ENCODE peak calls at places on chromosomes 3 and 15, in five cellular contexts. A is fibroblast of lung, T is adrenal gland, D is AG09309, V is neural progenitor cell. M is an unnamed sample.

GRCh38 chr3:43770426-43771103 is 79.8 kb downstream of the ABHD5 start:
- DNase-seq in T (peak), A (peak), D (no peak), V (no peak), M (peak)

GRCh38 chr15:27271258-27271657 is 300.3 kb downstream of the GABRG3 start:
- DNase-seq in D (no peak), T (no peak), V (no peak), A (no peak), M (no peak)

GRCh38 chr15:92322566-92323355 is 70.9 kb upstream of the ST8SIA2 start:
- DNase-seq in A (no peak), V (no peak), T (no peak), D (no peak), M (no peak)

GRCh38 chr3:14550651-14551611 is 10.8 kb upstream of the GRIP2 start:
- DNase-seq in D (no peak), V (peak), A (peak), T (no peak), M (no peak)

GRCh38 chr3:11724615-11725339 is 81.1 kb upstream of the VGLL4 start:
- DNase-seq in V (no peak), A (no peak), D (no peak), T (no peak), M (no peak)

GRCh38 chr3:39146611-39147373 is 6.6 kb downstream of the CSRNP1 start:
- DNase-seq in T (peak), A (peak), D (peak), V (no peak), M (peak)

GRCh38 chr15:36755341-36755740 is 175.9 kb downstream of the CDIN1 start:
- DNase-seq in A (no peak), D (no peak), T (no peak), V (no peak), M (no peak)

GRCh38 chr15:75233504-75234190 is 24.5 kb upstream of the GOLGA6C start:
- DNase-seq in D (no peak), T (no peak), A (no peak), V (no peak), M (no peak)

GRCh38 chr3:129238945-129239705 is 10.3 kb upstream of the COPG1 start:
- DNase-seq in A (peak), V (no peak), D (peak), T (no peak), M (peak)

GRCh38 chr15:40274350-40275274 is 8.3 kb downstream of the ANKRD63 start:
- DNase-seq in T (peak), V (peak), D (peak), A (peak), M (peak)

GRCh38 chr3:159872374-159873109 is 116.1 kb upstream of the IL12A start:
- DNase-seq in A (peak), V (no peak), D (peak), T (no peak), M (peak)

GRCh38 chr15:88376574-88377174 is 90.5 kb downstream of the MRPL46 start:
- DNase-seq in V (no peak), A (peak), T (no peak), D (peak), M (no peak)

GRCh38 chr3:185332026-185332735 is 30.8 kb upstream of the MAP3K13 start:
- DNase-seq in V (no peak), A (peak), T (no peak), D (peak), M (peak)

GRCh38 chr15:77179541-77179998 is 108.7 kb upstream of the TSPAN3 start:
- DNase-seq in T (no peak), A (no peak), V (no peak), D (no peak), M (no peak)

GRCh38 chr3:108099203-108099602 is 8.4 kb upstream of the CD47 start:
- DNase-seq in V (peak), A (peak), T (no peak), D (no peak), M (no peak)

GRCh38 chr15:99343208-99343607 is 91.9 kb downstream of the LRRC28 start:
- DNase-seq in V (no peak), T (no peak), D (no peak), A (no peak), M (no peak)

GRCh38 chr3:194276768-194277546 is 74.2 kb downstream of the CPN2 start:
- DNase-seq in V (no peak), D (no peak), A (peak), T (peak), M (no peak)

GRCh38 chr3:63910873-63911272 is 1.3 kb downstream of the SCAANT1 start:
- DNase-seq in T (no peak), D (no peak), A (peak), V (no peak), M (peak)

GRCh38 chr3:194315965-194316361 is 35.2 kb downstream of the CPN2 start:
- DNase-seq in D (no peak), A (peak), V (no peak), T (no peak), M (no peak)

GRCh38 chr3:17810759-17811158 is 68.3 kb upstream of the TBC1D5 start:
- DNase-seq in V (no peak), D (peak), T (no peak), A (peak), M (peak)

GRCh38 chr15:60530653-60531052 is 51.7 kb upstream of the ICE2 start:
- DNase-seq in T (no peak), D (no peak), A (no peak), V (no peak), M (no peak)

GRCh38 chr15:69760263-69760855 is 307.7 kb downstream of the RPLP1 start:
- DNase-seq in A (peak), D (peak), V (no peak), T (no peak), M (peak)

GRCh38 chr15:98142584-98142983 is 182.1 kb downstream of the ARRDC4 start:
- DNase-seq in D (no peak), A (no peak), V (peak), T (no peak), M (no peak)

GRCh38 chr15:48802867-48803266 is 8.0 kb downstream of the CEP152 start:
- DNase-seq in D (peak), T (no peak), V (no peak), A (peak), M (peak)

GRCh38 chr15:88658070-88658965 is 19.5 kb downstream of the ISG20 start:
- DNase-seq in T (no peak), V (no peak), A (no peak), D (no peak), M (no peak)

GRCh38 chr15:100292010-100292409 is 49.8 kb downstream of the ADAMTS17 start:
- DNase-seq in D (no peak), V (no peak), A (no peak), T (no peak), M (no peak)

GRCh38 chr15:51841401-51842040 is 12.1 kb downstream of the TMOD3 start:
- DNase-seq in T (no peak), A (no peak), D (no peak), V (no peak), M (no peak)

GRCh38 chr3:56347219-56347871 is 120.9 kb downstream of the ERC2 start:
- DNase-seq in D (no peak), V (peak), A (no peak), T (no peak), M (no peak)

GRCh38 chr15:87142096-87142495 is 1062.4 kb downstream of the AGBL1 start:
- DNase-seq in V (no peak), D (no peak), A (peak), T (no peak), M (no peak)

GRCh38 chr15:81098349-81098748 is 35.7 kb upstream of the CFAP161 start:
- DNase-seq in D (no peak), A (no peak), V (no peak), T (no peak), M (no peak)

GRCh38 chr3:149114458-149114857 is 15.0 kb upstream of the HPS3 start:
- DNase-seq in A (peak), D (no peak), V (no peak), T (no peak), M (no peak)

GRCh38 chr3:134600685-134601502 is 49.9 kb downstream of the KY start:
- DNase-seq in V (peak), A (peak), D (peak), T (peak), M (peak)

GRCh38 chr3:179348325-179349013 is 960 bp downstream of the MFN1 start:
- DNase-seq in V (peak), T (no peak), D (no peak), A (no peak), M (no peak)

GRCh38 chr3:107208100-107208499 is 169.1 kb upstream of the CCDC54 start:
- DNase-seq in D (peak), T (peak), V (peak), A (peak), M (peak)

GRCh38 chr3:12195231-12195630 is 36.5 kb upstream of the TIMP4 start:
- DNase-seq in T (no peak), D (no peak), A (peak), V (no peak), M (no peak)

GRCh38 chr3:43766672-43767465 is 76.1 kb downstream of the ABHD5 start:
- DNase-seq in T (no peak), V (no peak), D (no peak), A (peak), M (peak)

GRCh38 chr15:73239564-73240208 is 129.1 kb downstream of the HCN4 start:
- DNase-seq in V (peak), A (no peak), D (no peak), T (no peak), M (peak)
- TF ChIP-seq CTCF in V (peak), A (peak), D (peak), T (no peak), M (peak)

GRCh38 chr3:2098398-2099027 is at the start of gene CNTN4:
- DNase-seq in V (peak), D (no peak), A (no peak), T (peak), M (no peak)

GRCh38 chr3:2097641-2098191 is 950 bp upstream of the CNTN4 start:
- DNase-seq in V (peak), D (no peak), T (no peak), A (no peak), M (no peak)

GRCh38 chr3:2099028-2099671 is 484 bp downstream of the CNTN4 start:
- DNase-seq in A (no peak), T (no peak), D (no peak), V (peak), M (no peak)

GRCh38 chr3:2096196-2096595 is 2.5 kb upstream of the CNTN4 start:
- DNase-seq in A (no peak), T (no peak), V (peak), D (no peak), M (no peak)

DNA sequence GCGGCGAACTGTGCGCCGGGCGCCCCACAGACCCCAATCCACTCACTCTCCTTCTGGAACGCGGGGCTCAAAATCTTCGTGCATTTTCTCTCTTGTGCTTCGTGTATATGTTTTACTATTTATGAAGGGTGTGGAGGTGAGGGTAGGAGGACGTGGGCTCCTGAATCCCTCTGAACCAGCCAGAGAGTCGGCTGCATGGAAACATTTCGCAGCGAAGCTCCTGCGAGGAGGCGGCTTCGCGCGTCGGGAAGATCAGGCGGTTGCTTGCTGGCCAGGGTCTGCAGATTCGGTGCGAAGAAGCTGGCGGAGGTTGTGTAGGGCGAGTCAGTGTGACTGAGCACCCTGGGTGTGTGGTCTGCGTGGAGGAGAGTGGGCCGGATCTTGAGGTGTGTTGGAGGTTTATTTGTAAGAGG is 1.1 kb downstream of the CNTN4 start:
- DNase-seq in D (no peak), V (peak), T (no peak), A (no peak), M (no peak)
- H3K4me3 ChIP-seq in D (no peak), V (peak), T (peak), A (no peak), M (no peak)

DNA sequence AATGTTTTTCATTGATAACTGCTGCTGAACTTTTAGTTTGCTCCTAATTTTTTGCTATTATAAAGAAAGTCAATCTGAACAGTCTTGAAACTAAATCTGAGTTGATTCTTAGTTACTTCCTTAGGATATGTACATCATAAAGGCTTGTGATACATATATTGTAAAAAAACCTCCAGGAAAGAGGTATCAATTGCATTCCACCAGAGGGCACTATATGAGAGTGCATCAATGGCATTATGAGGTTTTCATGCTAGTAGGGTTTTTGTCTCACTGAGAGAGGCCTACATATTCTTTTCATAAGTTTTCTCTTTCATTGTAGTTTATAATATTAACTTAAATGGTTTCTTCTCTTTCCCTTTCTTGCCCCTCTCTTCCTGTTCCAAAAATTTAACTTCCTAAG is 46.9 kb downstream of the PIK3R4 start:
- DNase-seq in V (peak), D (no peak), A (no peak), T (no peak), M (peak)
- TF ChIP-seq CTCF in V (peak), D (peak), A (peak), T (no peak), M (peak)

GRCh38 chr3:25782636-25782937 is 656 bp downstream of the NGLY1 start:
- DNase-seq in V (no peak), D (no peak), A (no peak), T (no peak), M (no peak)

GRCh38 chr3:25781145-25781757 is 2.0 kb downstream of the NGLY1 start:
- DNase-seq in V (no peak), D (no peak), T (no peak), A (no peak), M (no peak)

GRCh38 chr3:25781758-25782594 is 1.3 kb downstream of the NGLY1 start:
- DNase-seq in A (no peak), V (peak), T (no peak), D (no peak), M (no peak)

GRCh38 chr3:25782938-25783660 is at the start of gene NGLY1:
- DNase-seq in V (peak), D (peak), A (peak), T (peak), M (peak)

GRCh38 chr3:25780618-25781017 is 2.6 kb downstream of the NGLY1 start:
- DNase-seq in D (no peak), V (no peak), T (no peak), A (no peak), M (no peak)
- H3K4me3 ChIP-seq in D (no peak), V (no peak), T (no peak), A (no peak), M (no peak)

DNA sequence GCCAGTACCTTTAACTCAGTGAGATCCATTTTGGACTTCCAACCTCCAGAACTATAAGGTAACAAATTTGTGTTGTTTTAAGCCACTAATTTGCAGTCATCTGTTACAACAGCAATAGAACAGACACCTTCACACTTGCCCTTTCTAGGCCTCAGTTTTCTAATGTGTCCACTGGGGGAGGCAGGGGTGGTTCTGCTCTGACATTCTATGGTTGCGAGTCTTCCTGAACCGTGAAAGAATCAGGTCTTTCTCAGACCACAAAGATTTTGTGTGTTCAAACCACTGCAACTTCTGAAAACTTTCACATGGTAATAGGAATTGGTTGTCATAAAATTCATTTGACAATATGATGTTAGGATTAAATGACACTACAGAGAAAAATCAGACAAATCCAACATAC is 26.8 kb upstream of the CSTA start:
- DNase-seq in T (no peak), A (no peak), V (no peak), D (no peak), M (no peak)
- TF ChIP-seq CTCF in T (no peak), A (no peak), V (no peak), D (no peak), M (no peak)

DNA sequence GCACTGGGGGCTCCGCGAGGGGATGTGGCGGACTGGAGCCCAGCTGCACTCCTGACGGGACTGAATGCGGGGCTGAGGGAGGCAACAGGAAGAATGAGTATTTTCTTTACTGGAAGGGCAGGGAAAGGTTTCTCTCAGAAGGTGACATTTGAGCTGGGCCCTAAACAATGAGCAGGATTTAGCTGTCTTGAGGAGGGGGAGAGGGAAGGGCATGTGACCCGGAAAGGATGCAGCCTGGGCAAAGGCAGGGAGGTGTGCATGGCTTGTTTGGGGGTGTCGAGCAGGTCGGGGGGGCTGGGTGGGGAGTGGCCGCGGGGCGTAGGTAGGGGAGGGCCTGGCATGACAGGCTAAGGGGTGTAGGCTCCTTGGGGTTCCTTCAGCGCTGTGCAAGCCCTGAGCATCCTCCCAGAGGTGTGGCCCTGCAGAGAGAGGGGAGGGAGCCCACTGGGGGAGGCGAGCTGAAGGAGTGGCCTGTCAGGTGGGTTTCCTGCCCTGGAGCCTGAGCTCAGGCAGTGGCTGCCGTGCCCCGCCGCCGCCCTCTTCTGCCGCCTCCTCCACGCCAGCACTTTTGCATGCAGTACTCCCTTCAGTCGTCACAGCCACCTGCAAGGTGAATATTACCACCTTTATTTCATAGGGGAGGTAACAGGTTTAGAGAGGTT is 17.2 kb upstream of the ANKDD1A start:
- DNase-seq in D (no peak), A (no peak), T (no peak), V (peak), M (no peak)
- H3K4me3 ChIP-seq in D (no peak), A (peak), T (peak), V (peak), M (no peak)

GRCh38 chr3:125050486-125051172 is 5.2 kb downstream of the HEG1 start:
- DNase-seq in D (no peak), T (no peak), V (no peak), A (no peak), M (no peak)
- TF ChIP-seq CTCF in D (peak), T (no peak), V (no peak), A (no peak), M (no peak)

GRCh38 chr3:37588761-37589160 is 272.9 kb upstream of the CTDSPL start:
- DNase-seq in V (no peak), T (no peak), A (no peak), D (no peak), M (no peak)

GRCh38 chr3:37591130-37591865 is 270.4 kb upstream of the CTDSPL start:
- DNase-seq in T (no peak), A (no peak), V (no peak), D (no peak), M (no peak)

GRCh38 chr3:37593796-37594195 is 267.9 kb upstream of the CTDSPL start:
- DNase-seq in V (no peak), T (peak), A (no peak), D (no peak), M (no peak)

GRCh38 chr3:37592328-37592727 is 269.4 kb upstream of the CTDSPL start:
- DNase-seq in A (no peak), V (no peak), T (no peak), D (no peak), M (no peak)

GRCh38 chr3:37590328-37591079 is 271.2 kb upstream of the CTDSPL start:
- DNase-seq in V (no peak), D (no peak), T (no peak), A (no peak), M (no peak)
- H3K4me3 ChIP-seq in V (no peak), D (no peak), T (no peak), A (no peak), M (no peak)

GRCh38 chr3:72974956-72975355 is 21.7 kb upstream of the PPP4R2 start:
- DNase-seq in V (no peak), D (no peak), A (no peak), T (no peak), M (no peak)

GRCh38 chr3:72976182-72976825 is 20.3 kb upstream of the PPP4R2 start:
- DNase-seq in D (peak), A (peak), T (no peak), V (no peak), M (peak)

GRCh38 chr3:72977463-72977862 is 19.1 kb upstream of the PPP4R2 start:
- DNase-seq in A (peak), V (no peak), D (peak), T (no peak), M (no peak)

GRCh38 chr3:72973786-72974185 is 22.8 kb upstream of the PPP4R2 start:
- DNase-seq in V (no peak), T (no peak), A (no peak), D (no peak), M (no peak)

DNA sequence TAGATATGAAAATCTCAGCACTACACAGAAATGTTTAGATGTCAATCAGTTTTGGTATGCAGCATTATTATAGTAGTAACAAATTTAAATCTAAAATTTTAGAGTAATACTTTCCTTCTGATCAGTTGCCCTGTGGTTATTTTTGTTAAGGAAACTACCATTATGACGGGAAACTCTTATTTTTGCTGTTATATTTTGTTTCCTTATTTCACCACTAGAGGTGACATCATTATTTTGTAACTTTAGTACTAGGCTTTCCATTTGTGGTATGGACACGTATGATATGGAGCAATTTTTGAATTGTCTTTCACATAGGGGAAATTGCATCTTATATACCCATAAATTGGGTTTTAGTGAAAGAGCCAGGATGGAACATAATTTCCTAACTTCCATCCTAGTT is 19.6 kb upstream of the PPP4R2 start:
- DNase-seq in T (no peak), V (no peak), D (no peak), A (no peak), M (no peak)
- TF ChIP-seq CTCF in T (no peak), V (peak), D (no peak), A (peak), M (no peak)